ENCODE peak calls at places on chromosomes 12 and 14, in nine cellular contexts. One of them, this sample, is unnamed.

GRCh38 chr14:103688906-103689902 is 26.0 kb downstream of the XRCC3 start:
- DNase-seq in heart right ventricle: no peak
- DNase-seq in Peyer's patch: peak
- DNase-seq in mammary epithelial cell: no peak
- DNase-seq in keratinocyte: no peak
- DNase-seq in cardiac muscle cell: no peak
- DNase-seq in thyroid gland: peak
- DNase-seq in fibroblast of the aortic adventitia: peak
- DNase-seq in AG10803: no peak
- DNase-seq in this sample: peak

GRCh38 chr14:49907186-49907585 is 14.3 kb downstream of the ARF6 start:
- DNase-seq in thyroid gland: no peak
- DNase-seq in cardiac muscle cell: no peak
- DNase-seq in AG10803: no peak
- DNase-seq in keratinocyte: no peak
- DNase-seq in mammary epithelial cell: peak
- DNase-seq in Peyer's patch: no peak
- DNase-seq in heart right ventricle: no peak
- DNase-seq in fibroblast of the aortic adventitia: no peak
- DNase-seq in this sample: no peak

GRCh38 chr12:78931466-78931990 is 67.0 kb downstream of the SYT1 start:
- DNase-seq in Peyer's patch: no peak
- DNase-seq in mammary epithelial cell: no peak
- DNase-seq in heart right ventricle: no peak
- DNase-seq in cardiac muscle cell: no peak
- DNase-seq in fibroblast of the aortic adventitia: no peak
- DNase-seq in thyroid gland: no peak
- DNase-seq in keratinocyte: no peak
- DNase-seq in AG10803: no peak
- DNase-seq in this sample: no peak

GRCh38 chr14:64704145-64704742 is at the start of gene PLEKHG3:
- DNase-seq in cardiac muscle cell: peak
- DNase-seq in thyroid gland: peak
- DNase-seq in AG10803: peak
- DNase-seq in heart right ventricle: peak
- DNase-seq in Peyer's patch: no peak
- DNase-seq in fibroblast of the aortic adventitia: peak
- DNase-seq in mammary epithelial cell: peak
- DNase-seq in keratinocyte: no peak
- DNase-seq in this sample: peak

GRCh38 chr14:91866061-91866460 is 1.3 kb downstream of the TC2N start:
- DNase-seq in thyroid gland: no peak
- DNase-seq in mammary epithelial cell: peak
- DNase-seq in keratinocyte: no peak
- DNase-seq in Peyer's patch: no peak
- DNase-seq in AG10803: peak
- DNase-seq in fibroblast of the aortic adventitia: peak
- DNase-seq in cardiac muscle cell: no peak
- DNase-seq in heart right ventricle: no peak
- DNase-seq in this sample: no peak

GRCh38 chr14:19800282-19801117 is 3.1 kb upstream of the OR4N2 start:
- DNase-seq in Peyer's patch: no peak
- DNase-seq in keratinocyte: no peak
- DNase-seq in AG10803: no peak
- DNase-seq in heart right ventricle: no peak
- DNase-seq in cardiac muscle cell: no peak
- DNase-seq in fibroblast of the aortic adventitia: no peak
- DNase-seq in mammary epithelial cell: no peak
- DNase-seq in thyroid gland: no peak
- DNase-seq in this sample: no peak

GRCh38 chr12:99235381-99235780 is 412.2 kb upstream of the GARIN6 start:
- DNase-seq in mammary epithelial cell: no peak
- DNase-seq in fibroblast of the aortic adventitia: no peak
- DNase-seq in thyroid gland: no peak
- DNase-seq in cardiac muscle cell: no peak
- DNase-seq in Peyer's patch: no peak
- DNase-seq in AG10803: no peak
- DNase-seq in heart right ventricle: no peak
- DNase-seq in keratinocyte: no peak
- DNase-seq in this sample: no peak

GRCh38 chr12:27843714-27844245 is 63.7 kb upstream of the MANSC4 start:
- DNase-seq in keratinocyte: no peak
- DNase-seq in cardiac muscle cell: no peak
- DNase-seq in AG10803: peak
- DNase-seq in mammary epithelial cell: no peak
- DNase-seq in heart right ventricle: no peak
- DNase-seq in thyroid gland: no peak
- DNase-seq in Peyer's patch: no peak
- DNase-seq in fibroblast of the aortic adventitia: peak
- DNase-seq in this sample: peak

GRCh38 chr12:24668563-24668962 is 280.3 kb downstream of the BCAT1 start:
- DNase-seq in thyroid gland: no peak
- DNase-seq in fibroblast of the aortic adventitia: no peak
- DNase-seq in keratinocyte: no peak
- DNase-seq in mammary epithelial cell: no peak
- DNase-seq in heart right ventricle: no peak
- DNase-seq in Peyer's patch: no peak
- DNase-seq in cardiac muscle cell: no peak
- DNase-seq in AG10803: no peak
- DNase-seq in this sample: peak

DNA sequence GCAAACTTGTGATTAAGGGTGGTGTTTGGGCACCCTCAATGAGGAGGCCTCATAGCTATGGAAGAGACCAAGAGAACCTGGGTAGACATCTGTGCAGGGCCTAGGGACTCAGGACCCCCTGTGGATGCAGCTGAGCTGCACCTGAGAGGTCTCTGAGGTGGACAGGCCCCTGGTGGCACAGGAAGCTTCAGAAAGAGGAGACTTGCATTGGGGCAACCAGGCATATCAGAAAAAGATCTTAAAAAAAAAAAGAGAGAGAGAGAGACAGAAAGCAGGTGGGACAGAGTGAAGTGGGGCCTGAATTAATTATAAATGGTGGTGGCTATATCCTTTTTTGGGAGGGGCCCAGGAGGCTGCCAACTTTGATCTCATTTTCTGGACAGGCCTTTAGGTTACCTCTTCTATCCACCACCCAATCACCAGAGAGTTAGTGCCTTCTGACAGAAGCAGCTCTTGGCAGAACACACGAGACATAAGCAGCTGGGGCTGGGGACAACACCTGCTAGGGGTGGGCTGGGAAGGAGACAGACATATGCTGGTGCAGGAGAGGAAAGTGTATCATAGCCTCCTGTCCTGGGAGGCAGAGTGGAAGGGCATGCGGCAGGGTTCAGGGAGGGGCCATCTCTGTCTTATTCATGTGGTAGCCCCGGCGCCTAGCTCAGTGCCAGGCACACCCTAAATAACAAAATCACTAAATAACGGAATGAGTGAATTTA is 46.6 kb upstream of the ATP23 start:
- DNase-seq in thyroid gland: no peak
- DNase-seq in mammary epithelial cell: no peak
- DNase-seq in fibroblast of the aortic adventitia: no peak
- DNase-seq in Peyer's patch: no peak
- DNase-seq in AG10803: no peak
- DNase-seq in cardiac muscle cell: no peak
- DNase-seq in heart right ventricle: no peak
- DNase-seq in keratinocyte: no peak
- DNase-seq in this sample: no peak
- H3K4me3 ChIP-seq in thyroid gland: no peak
- H3K4me3 ChIP-seq in mammary epithelial cell: no peak
- H3K4me3 ChIP-seq in fibroblast of the aortic adventitia: peak
- H3K4me3 ChIP-seq in Peyer's patch: no peak
- H3K4me3 ChIP-seq in AG10803: peak
- H3K4me3 ChIP-seq in cardiac muscle cell: no peak
- H3K4me3 ChIP-seq in heart right ventricle: no peak
- H3K4me3 ChIP-seq in keratinocyte: no peak
- H3K4me3 ChIP-seq in this sample: peak

DNA sequence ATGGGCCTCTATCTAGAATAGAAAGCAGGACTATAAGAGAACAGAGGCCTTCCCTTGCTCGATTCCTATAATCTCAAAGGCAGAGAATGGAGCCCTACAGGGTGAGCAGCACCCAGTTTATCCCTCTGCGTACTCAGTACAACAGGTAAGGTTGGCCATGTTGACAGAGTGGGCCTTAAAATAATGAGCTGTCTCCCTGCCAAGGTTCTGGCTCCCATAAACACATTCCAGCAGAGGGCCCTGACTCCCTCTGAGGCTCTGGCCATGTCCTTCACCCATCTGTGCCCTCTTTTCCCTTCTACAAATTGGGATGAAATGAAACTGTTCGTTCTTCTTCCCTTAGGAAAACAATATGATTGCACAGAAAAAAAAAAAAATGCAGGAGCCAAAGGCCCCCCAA is 16.9 kb upstream of the PNMA1 start:
- DNase-seq in AG10803: no peak
- DNase-seq in mammary epithelial cell: no peak
- DNase-seq in fibroblast of the aortic adventitia: no peak
- DNase-seq in thyroid gland: no peak
- DNase-seq in heart right ventricle: no peak
- DNase-seq in cardiac muscle cell: no peak
- DNase-seq in keratinocyte: no peak
- DNase-seq in Peyer's patch: no peak
- DNase-seq in this sample: no peak
- TF ChIP-seq CTCF in AG10803: no peak
- TF ChIP-seq CTCF in mammary epithelial cell: no peak
- TF ChIP-seq CTCF in fibroblast of the aortic adventitia: no peak
- TF ChIP-seq CTCF in thyroid gland: no peak
- TF ChIP-seq CTCF in heart right ventricle: peak
- TF ChIP-seq CTCF in cardiac muscle cell: no peak
- TF ChIP-seq CTCF in keratinocyte: no peak
- TF ChIP-seq CTCF in Peyer's patch: no peak
- TF ChIP-seq CTCF in this sample: peak

GRCh38 chr14:89427426-89428162 is 10.6 kb upstream of the FOXN3 start:
- DNase-seq in AG10803: no peak
- DNase-seq in thyroid gland: peak
- DNase-seq in keratinocyte: no peak
- DNase-seq in cardiac muscle cell: no peak
- DNase-seq in fibroblast of the aortic adventitia: peak
- DNase-seq in heart right ventricle: no peak
- DNase-seq in mammary epithelial cell: no peak
- DNase-seq in Peyer's patch: no peak
- DNase-seq in this sample: no peak
- H3K4me3 ChIP-seq in AG10803: no peak
- H3K4me3 ChIP-seq in thyroid gland: no peak
- H3K4me3 ChIP-seq in keratinocyte: no peak
- H3K4me3 ChIP-seq in cardiac muscle cell: no peak
- H3K4me3 ChIP-seq in fibroblast of the aortic adventitia: no peak
- H3K4me3 ChIP-seq in heart right ventricle: no peak
- H3K4me3 ChIP-seq in mammary epithelial cell: no peak
- H3K4me3 ChIP-seq in Peyer's patch: no peak
- H3K4me3 ChIP-seq in this sample: no peak

GRCh38 chr12:60176891-60177290 is 581.1 kb downstream of the SLC16A7 start:
- DNase-seq in thyroid gland: no peak
- DNase-seq in AG10803: no peak
- DNase-seq in fibroblast of the aortic adventitia: no peak
- DNase-seq in cardiac muscle cell: no peak
- DNase-seq in heart right ventricle: no peak
- DNase-seq in mammary epithelial cell: no peak
- DNase-seq in Peyer's patch: no peak
- DNase-seq in keratinocyte: no peak
- DNase-seq in this sample: no peak
- TF ChIP-seq CTCF in thyroid gland: no peak
- TF ChIP-seq CTCF in AG10803: no peak
- TF ChIP-seq CTCF in fibroblast of the aortic adventitia: no peak
- TF ChIP-seq CTCF in cardiac muscle cell: no peak
- TF ChIP-seq CTCF in heart right ventricle: no peak
- TF ChIP-seq CTCF in mammary epithelial cell: no peak
- TF ChIP-seq CTCF in Peyer's patch: no peak
- TF ChIP-seq CTCF in keratinocyte: no peak
- TF ChIP-seq CTCF in this sample: no peak

GRCh38 chr14:72926292-72927028 is at the start of gene DCAF4:
- DNase-seq in fibroblast of the aortic adventitia: peak
- DNase-seq in keratinocyte: peak
- DNase-seq in Peyer's patch: peak
- DNase-seq in heart right ventricle: peak
- DNase-seq in cardiac muscle cell: peak
- DNase-seq in AG10803: peak
- DNase-seq in thyroid gland: peak
- DNase-seq in mammary epithelial cell: peak
- DNase-seq in this sample: peak
- H3K4me3 ChIP-seq in fibroblast of the aortic adventitia: peak
- H3K4me3 ChIP-seq in keratinocyte: peak
- H3K4me3 ChIP-seq in Peyer's patch: peak
- H3K4me3 ChIP-seq in heart right ventricle: peak
- H3K4me3 ChIP-seq in cardiac muscle cell: peak
- H3K4me3 ChIP-seq in AG10803: peak
- H3K4me3 ChIP-seq in thyroid gland: peak
- H3K4me3 ChIP-seq in mammary epithelial cell: peak
- H3K4me3 ChIP-seq in this sample: peak

GRCh38 chr12:30417697-30418231 is 277.9 kb downstream of the IPO8 start:
- DNase-seq in cardiac muscle cell: no peak
- DNase-seq in fibroblast of the aortic adventitia: peak
- DNase-seq in mammary epithelial cell: peak
- DNase-seq in heart right ventricle: no peak
- DNase-seq in AG10803: peak
- DNase-seq in keratinocyte: peak
- DNase-seq in thyroid gland: no peak
- DNase-seq in Peyer's patch: no peak
- DNase-seq in this sample: peak
- TF ChIP-seq CTCF in cardiac muscle cell: no peak
- TF ChIP-seq CTCF in fibroblast of the aortic adventitia: no peak
- TF ChIP-seq CTCF in mammary epithelial cell: no peak
- TF ChIP-seq CTCF in heart right ventricle: no peak
- TF ChIP-seq CTCF in AG10803: no peak
- TF ChIP-seq CTCF in keratinocyte: no peak
- TF ChIP-seq CTCF in thyroid gland: no peak
- TF ChIP-seq CTCF in Peyer's patch: no peak
- TF ChIP-seq CTCF in this sample: no peak

GRCh38 chr14:67268456-67269115 is 27.4 kb downstream of the PALS1 start:
- DNase-seq in keratinocyte: no peak
- DNase-seq in mammary epithelial cell: no peak
- DNase-seq in AG10803: peak
- DNase-seq in Peyer's patch: no peak
- DNase-seq in thyroid gland: no peak
- DNase-seq in fibroblast of the aortic adventitia: no peak
- DNase-seq in heart right ventricle: no peak
- DNase-seq in cardiac muscle cell: peak
- DNase-seq in this sample: peak
- H3K4me3 ChIP-seq in keratinocyte: peak
- H3K4me3 ChIP-seq in mammary epithelial cell: peak
- H3K4me3 ChIP-seq in AG10803: no peak
- H3K4me3 ChIP-seq in Peyer's patch: no peak
- H3K4me3 ChIP-seq in thyroid gland: no peak
- H3K4me3 ChIP-seq in fibroblast of the aortic adventitia: peak
- H3K4me3 ChIP-seq in heart right ventricle: no peak
- H3K4me3 ChIP-seq in cardiac muscle cell: no peak
- H3K4me3 ChIP-seq in this sample: peak